ENCODE peak calls at places on chromosomes 13 and 19, in seven cellular contexts. W is adrenal gland, M is A549, F is thoracic aorta, I is psoas muscle, V is tibial artery, B is astrocyte. A is an unnamed sample. For H3K4me1, the result is how much of the 10 kb centered on the place peaks cover.

GRCh38 chr19:1038995-1039645 is 787 bp upstream of the ABCA7 start:
- DNase-seq in W (no peak), M (no peak), F (no peak), I (peak), V (no peak), B (no peak), A (no peak)

GRCh38 chr13:63636231-63636993 is 2220.8 kb upstream of the PCDH20 start:
- DNase-seq in W (no peak), M (peak), F (no peak), I (no peak), V (no peak), B (no peak), A (no peak)

GRCh38 chr19:43503501-43504425 is 783 bp downstream of the PHLDB3 start:
- DNase-seq in W (peak), M (peak), F (peak), I (peak), V (peak), B (peak), A (peak)

GRCh38 chr19:13260883-13261653 is 110.9 kb downstream of the IER2 start:
- DNase-seq in W (peak), M (peak), F (no peak), I (no peak), V (no peak), B (peak), A (no peak)

GRCh38 chr13:63425131-63425530 is 2009.5 kb upstream of the PCDH20 start:
- DNase-seq in W (no peak), M (no peak), F (no peak), I (no peak), V (no peak), B (peak), A (no peak)

GRCh38 chr19:38290631-38291147 is 13.4 kb upstream of the C19orf33 start:
- DNase-seq in W (no peak), M (no peak), F (no peak), I (no peak), V (no peak), B (peak), A (peak)

GRCh38 chr13:44368062-44368591 is 5.5 kb upstream of the SERP2 start:
- DNase-seq in W (no peak), M (no peak), F (no peak), I (no peak), V (no peak), B (peak), A (no peak)

GRCh38 chr19:32219881-32220552 is 125.4 kb upstream of the ZNF507 start:
- DNase-seq in W (no peak), M (no peak), F (no peak), I (no peak), V (no peak), B (no peak), A (no peak)

GRCh38 chr13:93248627-93249047 is 22.0 kb downstream of the GPC6 start:
- DNase-seq in W (no peak), M (no peak), F (no peak), I (no peak), V (no peak), B (peak), A (no peak)

GRCh38 chr13:25607096-25607495 is 235.3 kb downstream of the ATP8A2 start:
- DNase-seq in W (no peak), M (no peak), F (no peak), I (no peak), V (no peak), B (no peak), A (no peak)

GRCh38 chr19:516884-517424 is 9.7 kb downstream of the TPGS1 start:
- DNase-seq in W (no peak), M (no peak), F (no peak), I (no peak), V (no peak), B (no peak), A (no peak)

GRCh38 chr13:28658796-28659610 is at the start of gene POMP:
- DNase-seq in W (peak), M (peak), F (peak), I (peak), V (peak), B (peak), A (peak)

GRCh38 chr19:43765109-43765876 is 10.5 kb upstream of the SMG9 start:
- DNase-seq in W (peak), M (peak), F (peak), I (peak), V (peak), B (peak), A (peak)

GRCh38 chr13:94020833-94021232 is 458.6 kb downstream of the DCT start:
- DNase-seq in W (no peak), M (peak), F (no peak), I (no peak), V (no peak), B (peak), A (no peak)

DNA sequence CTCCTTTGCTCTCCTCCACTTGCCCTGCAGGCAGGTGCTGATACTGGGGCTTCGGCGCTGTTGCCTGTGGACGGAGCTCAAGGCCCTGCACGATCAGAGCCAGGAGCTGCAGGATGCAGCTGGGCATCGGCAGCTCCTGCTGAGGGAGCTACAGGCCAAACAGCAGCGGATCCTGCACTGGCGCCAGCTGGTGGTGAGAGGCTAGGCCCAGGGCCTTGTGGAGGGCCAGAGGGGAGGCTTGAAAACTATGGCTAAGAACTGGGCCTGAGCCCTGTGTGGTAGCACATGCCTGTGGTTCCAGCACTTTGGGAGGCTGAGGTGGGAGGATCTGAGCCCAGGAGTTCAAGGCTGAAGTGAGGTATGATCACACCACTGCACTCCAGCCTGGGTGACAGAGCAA is 6.3 kb downstream of the HAUS5 start:
- DNase-seq in W (no peak), M (no peak), F (no peak), I (no peak), V (no peak), B (no peak), A (no peak)
- TF ChIP-seq CTCF in W (no peak), M (peak), F (no peak), I (no peak), V (no peak), B (no peak), A (no peak)

GRCh38 chr19:7182489-7182888 is 111.7 kb downstream of the INSR start:
- DNase-seq in W (no peak), M (no peak), F (no peak), I (no peak), V (no peak), B (no peak), A (no peak)
- H3K4me1 ChIP-seq in W (half or more), M (under half), F (under half), I (under half), V (under half), B (under half), A (under half)

DNA sequence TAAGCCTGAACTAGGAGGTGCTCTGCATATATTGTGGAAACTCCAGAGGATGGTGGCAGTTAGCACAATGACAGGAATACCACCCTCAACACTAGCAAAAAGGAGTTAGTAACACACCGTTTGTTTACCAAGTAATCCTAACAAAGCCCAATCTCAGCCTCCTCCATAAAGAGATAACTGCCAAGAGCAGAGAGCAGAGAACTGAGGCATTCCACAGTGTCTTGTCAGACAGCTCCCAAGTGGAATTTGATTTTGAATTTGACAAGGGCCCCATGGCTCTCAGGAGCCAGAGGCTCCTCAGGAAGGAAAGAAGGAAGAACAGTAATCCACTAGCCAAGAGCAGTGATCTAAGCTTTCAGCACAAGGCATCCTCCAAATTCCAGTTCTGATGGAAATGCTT is 298.6 kb downstream of the DCLK1 start:
- DNase-seq in W (no peak), M (no peak), F (no peak), I (no peak), V (no peak), B (no peak), A (no peak)
- H3K27ac ChIP-seq in W (no peak), M (no peak), F (no peak), I (no peak), V (no peak), B (no peak), A (no peak)

DNA sequence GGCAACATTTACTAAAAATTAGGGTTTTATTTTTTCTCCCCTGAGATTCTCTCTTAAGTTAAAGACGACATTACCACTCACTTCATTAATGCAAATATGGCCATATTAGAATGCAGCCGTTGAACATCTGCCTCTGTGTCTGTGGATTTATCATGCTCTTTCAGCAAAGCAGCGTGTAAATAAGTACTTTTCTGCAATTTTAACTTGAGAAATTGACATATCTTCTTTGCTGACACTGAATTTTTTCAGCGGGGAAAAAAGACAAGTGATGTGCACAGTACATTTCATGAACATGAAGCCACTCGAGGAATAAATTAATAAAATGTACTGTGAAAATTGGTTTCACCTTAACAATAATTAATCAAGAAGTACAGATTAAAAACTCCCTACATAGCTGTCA is 406.4 kb downstream of the ITGBL1 start:
- DNase-seq in W (no peak), M (no peak), F (no peak), I (no peak), V (no peak), B (no peak), A (no peak)
- TF ChIP-seq CTCF in W (no peak), M (no peak), F (no peak), I (no peak), V (no peak), B (no peak), A (no peak)

DNA sequence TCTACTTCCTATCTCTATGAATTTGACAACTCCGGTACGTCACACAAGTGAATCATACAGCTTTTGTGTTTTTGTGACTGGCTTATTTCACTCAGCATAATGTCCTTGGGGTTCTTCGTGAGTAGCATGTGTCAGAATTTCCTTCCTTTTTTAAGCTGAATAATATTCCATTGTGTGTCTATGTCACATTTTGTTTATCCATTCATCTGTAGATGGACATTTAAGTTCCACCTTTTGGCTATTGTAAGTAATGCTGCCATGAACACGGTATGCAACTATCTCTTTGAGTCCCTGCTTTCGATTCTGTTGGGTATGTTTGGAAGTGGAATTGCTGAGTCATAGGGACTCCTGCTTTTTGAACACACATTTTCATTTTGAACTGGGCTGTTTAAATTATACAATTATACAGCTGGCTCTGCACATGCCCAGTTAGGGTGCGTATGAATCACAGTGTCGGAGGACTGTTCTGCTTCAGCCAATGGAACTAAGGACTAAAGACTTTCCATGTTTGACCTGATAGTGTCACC is 43.0 kb upstream of the C13orf42 start:
- DNase-seq in W (peak), M (no peak), F (no peak), I (no peak), V (no peak), B (peak), A (no peak)
- H3K4me1 ChIP-seq in W (under half), M (under half), F (under half), I (under half), V (under half), B (under half), A (under half)

GRCh38 chr13:97307544-97307881 is 85.4 kb downstream of the MBNL2 start:
- DNase-seq in W (no peak), M (no peak), F (no peak), I (no peak), V (no peak), B (no peak), A (no peak)

GRCh38 chr13:97307882-97308624 is 85.9 kb downstream of the MBNL2 start:
- DNase-seq in W (no peak), M (peak), F (no peak), I (no peak), V (no peak), B (peak), A (no peak)

GRCh38 chr13:97307096-97307495 is 85.0 kb downstream of the MBNL2 start:
- DNase-seq in W (no peak), M (no peak), F (no peak), I (no peak), V (no peak), B (no peak), A (no peak)

GRCh38 chr13:97306646-97307045 is 84.5 kb downstream of the MBNL2 start:
- DNase-seq in W (no peak), M (no peak), F (no peak), I (no peak), V (no peak), B (no peak), A (no peak)

GRCh38 chr13:97306106-97306505 is 84.0 kb downstream of the MBNL2 start:
- DNase-seq in W (no peak), M (no peak), F (no peak), I (no peak), V (no peak), B (no peak), A (no peak)
- H3K27ac ChIP-seq in W (no peak), M (peak), F (no peak), I (peak), V (no peak), B (no peak), A (peak)

GRCh38 chr19:40743926-40744325 is 6.4 kb downstream of the ACTMAP start:
- DNase-seq in W (no peak), M (no peak), F (no peak), I (no peak), V (no peak), B (no peak), A (no peak)
- TF ChIP-seq CTCF in W (no peak), M (no peak), F (no peak), I (no peak), V (no peak), B (no peak), A (no peak)

GRCh38 chr19:40417714-40417996 is 4.5 kb upstream of the PRX start:
- DNase-seq in W (no peak), M (no peak), F (no peak), I (peak), V (no peak), B (no peak), A (no peak)
- H3K4me1 ChIP-seq in W (under half), M (under half), F (under half), I (under half), V (under half), B (under half), A (under half)

DNA sequence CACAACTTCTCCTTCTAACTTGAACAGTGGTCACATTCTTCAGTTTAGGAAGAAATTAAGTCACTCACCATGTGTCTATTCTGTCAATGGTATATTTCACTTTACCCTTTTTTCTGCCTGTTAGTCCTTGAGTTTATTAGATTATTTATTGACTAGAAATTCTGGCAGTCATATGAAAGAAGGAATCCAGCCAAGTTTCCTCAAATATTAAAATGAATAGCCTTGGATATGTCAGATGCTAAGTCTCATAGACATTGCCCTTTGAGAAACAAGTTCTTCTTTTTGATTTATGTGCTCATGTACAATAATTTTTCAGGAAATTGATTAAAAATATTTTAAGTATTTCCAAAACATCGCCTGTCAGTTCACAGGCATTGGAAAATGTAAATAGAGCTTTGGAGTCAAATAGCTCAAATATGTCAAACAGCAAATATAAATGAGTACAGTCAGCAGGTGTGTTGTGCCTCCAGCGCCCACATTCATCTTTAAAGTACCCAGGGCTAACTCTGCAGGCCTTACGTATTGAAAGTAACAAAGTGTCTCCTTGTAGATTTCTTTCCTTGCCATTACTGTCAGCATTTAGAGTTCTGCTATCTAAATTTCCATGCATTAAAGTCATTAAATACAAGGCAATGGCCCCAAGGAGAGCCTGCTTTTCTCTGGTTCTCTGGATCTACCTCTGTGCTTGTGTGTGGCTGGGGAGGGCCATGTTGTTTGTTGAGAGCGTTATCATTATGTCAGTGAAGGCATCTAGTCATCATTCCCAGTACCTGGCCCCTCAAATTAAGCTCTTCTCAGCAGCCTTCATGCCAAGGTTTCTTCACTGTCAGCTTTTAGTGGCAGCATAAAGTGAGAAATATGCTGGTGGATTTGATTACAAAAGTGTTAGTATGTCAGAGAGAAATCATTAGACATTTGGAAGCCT is 76.3 kb upstream of the TRPC4 start:
- DNase-seq in W (no peak), M (no peak), F (no peak), I (no peak), V (no peak), B (no peak), A (no peak)
- H3K27ac ChIP-seq in W (no peak), M (no peak), F (no peak), I (no peak), V (no peak), B (no peak), A (no peak)

DNA sequence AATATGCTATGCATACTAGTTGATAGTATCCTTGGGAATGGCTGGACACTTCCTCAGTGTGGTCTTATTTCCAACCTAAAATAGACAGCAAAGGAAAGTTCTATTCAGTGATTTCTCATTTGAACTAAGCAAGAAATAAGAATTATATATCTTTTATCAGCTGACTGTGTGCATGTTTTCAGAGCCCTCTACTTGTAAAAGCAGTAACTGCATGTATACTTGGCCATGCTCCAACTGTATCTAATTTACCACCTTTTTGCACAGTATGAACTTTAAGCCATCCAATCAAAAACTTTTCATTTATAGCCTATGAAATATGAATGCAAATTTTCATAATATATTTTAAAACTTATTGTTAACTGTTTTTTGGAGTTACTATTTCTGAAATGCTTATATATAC is 136.4 kb upstream of the PCDH9 start:
- DNase-seq in W (no peak), M (no peak), F (no peak), I (no peak), V (no peak), B (no peak), A (no peak)
- TF ChIP-seq CTCF in W (no peak), M (no peak), F (no peak), I (no peak), V (no peak), B (peak), A (no peak)